ENCODE peak calls at places on chromosomes 12 and 14, in four cellular contexts. I, M, X and R are unnamed samples.

GRCh38 chr12:46389130-46389616 is 16.6 kb upstream of the SLC38A2 start:
- DNase-seq in I (no peak), M (no peak), X (no peak), R (peak; percentile 82)

GRCh38 chr14:54686219-54686870 is 119.4 kb downstream of the SAMD4A start:
- DNase-seq in I (no peak), M (no peak), X (no peak), R (no peak)

GRCh38 chr12:67356400-67356799 is 87.2 kb downstream of the CAND1 start:
- DNase-seq in I (no peak), M (no peak), X (no peak), R (no peak)

GRCh38 chr14:22995889-22996611 is 13.7 kb upstream of the AJUBA start:
- DNase-seq in I (no peak), M (no peak), X (no peak), R (no peak)

GRCh38 chr14:69259531-69260245 is at the start of gene GALNT16:
- DNase-seq in I (no peak), M (peak; percentile 76), X (no peak), R (peak; percentile 82)

GRCh38 chr12:128091101-128091795 is 175.7 kb upstream of the TMEM132C start:
- DNase-seq in I (no peak), M (no peak), X (no peak), R (no peak)

GRCh38 chr14:105126126-105126969 is 42.2 kb downstream of the JAG2 start:
- DNase-seq in I (no peak), M (no peak), X (peak; percentile 36), R (peak; percentile 72)

GRCh38 chr14:68245146-68246073 is 425.8 kb downstream of the RAD51B start:
- DNase-seq in I (no peak), M (no peak), X (no peak), R (no peak)

GRCh38 chr14:68374682-68375081 is 418.2 kb downstream of the ZFP36L1 start:
- DNase-seq in I (no peak), M (no peak), X (no peak), R (no peak)

GRCh38 chr12:116750298-116750697 is 12.2 kb downstream of the RNFT2 start:
- DNase-seq in I (no peak), M (no peak), X (no peak), R (no peak)

GRCh38 chr12:85367886-85368385 is 87.9 kb downstream of the ALX1 start:
- DNase-seq in I (no peak), M (no peak), X (no peak), R (no peak)

GRCh38 chr14:58607131-58607531 is 30.6 kb upstream of the DACT1 start:
- DNase-seq in I (no peak), M (no peak), X (no peak), R (peak; percentile 25)